ENCODE peak calls at places on chromosome 5, in nine cellular contexts. R is neural progenitor cell, H is brain microvascular endothelial cell, M is T-helper 22 cell, C is RWPE1, O is psoas muscle, U is NCI-H187 treated with DMSO at 0.1 percent for 48 hours, J is NCI-H510A, Y is NB4. S is an unnamed sample.

GRCh38 chr5:176849611-176850227 is 39.4 kb downstream of the UNC5A start:
- DNase-seq in R (no peak), H (no peak), M (no peak), C (no peak), O (no peak), U (no peak), J (no peak), Y (no peak), S (no peak)

GRCh38 chr5:9787813-9788600 is 157.9 kb upstream of the TAS2R1 start:
- DNase-seq in R (peak; percentile 11), H (no peak), M (no peak), C (no peak), O (no peak), U (no peak), J (no peak), Y (no peak), S (no peak)

GRCh38 chr5:33049845-33050244 is 338.7 kb downstream of the NPR3 start:
- DNase-seq in R (no peak), H (peak; percentile 94), M (no peak), C (peak; percentile 92), O (peak; percentile 22), U (no peak), J (no peak), Y (no peak), S (no peak)

GRCh38 chr5:134467231-134467630 is 55.5 kb upstream of the CDKN2AIPNL start:
- DNase-seq in R (no peak), H (no peak), M (no peak), C (no peak), O (no peak), U (no peak), J (no peak), Y (no peak), S (no peak)

GRCh38 chr5:45062044-45062443 is 253.3 kb downstream of the MRPS30 start:
- DNase-seq in R (no peak), H (no peak), M (no peak), C (no peak), O (no peak), U (no peak), J (no peak), Y (no peak), S (no peak)

GRCh38 chr5:172453206-172453985 is 929 bp downstream of the SH3PXD2B start:
- DNase-seq in R (peak; percentile 88), H (peak; percentile 66), M (no peak), C (peak; percentile 68), O (no peak), U (no peak), J (no peak), Y (peak; percentile 39), S (no peak)

GRCh38 chr5:82259172-82259800 is 18.9 kb downstream of the RPS23 start:
- DNase-seq in R (no peak), H (peak; percentile 11), M (no peak), C (peak; percentile 20), O (no peak), U (no peak), J (no peak), Y (peak; percentile 29), S (no peak)

GRCh38 chr5:172881691-172882370 is 47.8 kb downstream of the ERGIC1 start:
- DNase-seq in R (no peak), H (peak; percentile 96), M (no peak), C (no peak), O (no peak), U (no peak), J (no peak), Y (peak; percentile 43), S (peak; percentile 79)

GRCh38 chr5:78858401-78858800 is 126.7 kb downstream of the ARSB start:
- DNase-seq in R (no peak), H (no peak), M (no peak), C (no peak), O (no peak), U (no peak), J (no peak), Y (no peak), S (no peak)

GRCh38 chr5:96427823-96428222 is 5.2 kb downstream of the PCSK1 start:
- DNase-seq in R (peak; percentile 53), H (peak; percentile 30), M (no peak), C (peak; percentile 40), O (no peak), U (no peak), J (no peak), Y (peak; percentile 24), S (no peak)

GRCh38 chr5:151092750-151093149 is 11.9 kb upstream of the TNIP1 start:
- DNase-seq in R (no peak), H (peak; percentile 66), M (no peak), C (peak; percentile 76), O (peak; percentile 71), U (no peak), J (no peak), Y (peak; percentile 84), S (no peak)

GRCh38 chr5:81590498-81591384 is 160.2 kb downstream of the SSBP2 start:
- DNase-seq in R (peak; percentile 35), H (no peak), M (no peak), C (no peak), O (no peak), U (peak; percentile 10), J (no peak), Y (no peak), S (no peak)

GRCh38 chr5:31731016-31731415 is 92.1 kb downstream of the PDZD2 start:
- DNase-seq in R (no peak), H (no peak), M (peak; percentile 15), C (no peak), O (no peak), U (no peak), J (no peak), Y (no peak), S (no peak)

GRCh38 chr5:132090107-132090506 is 16.5 kb downstream of the CSF2 start:
- DNase-seq in R (no peak), H (peak; percentile 76), M (no peak), C (peak; percentile 91), O (no peak), U (no peak), J (no peak), Y (no peak), S (no peak)

S was measured in lower lobe of right lung.